ENCODE peak calls at places on chromosomes 3 and 15, in eight cellular contexts. One of them, this sample, is unnamed.

GRCh38 chr3:120652281-120652680 is 29.8 kb downstream of the HGD start:
- DNase-seq in A549: no peak
- DNase-seq in transverse colon: no peak
- DNase-seq in cardiac fibroblast: no peak
- DNase-seq in WERI-Rb-1: peak; percentile 40
- DNase-seq in neural crest cell: no peak
- DNase-seq in HFFc6: no peak
- DNase-seq in nephron progenitor cell: no peak
- DNase-seq in this sample: no peak

GRCh38 chr3:31828007-31828406 is 153.1 kb downstream of the OSBPL10 start:
- DNase-seq in WERI-Rb-1: no peak
- DNase-seq in cardiac fibroblast: no peak
- DNase-seq in transverse colon: no peak
- DNase-seq in nephron progenitor cell: no peak
- DNase-seq in HFFc6: no peak
- DNase-seq in neural crest cell: no peak
- DNase-seq in A549: no peak
- DNase-seq in this sample: no peak

GRCh38 chr3:72227536-72228070 is 442.7 kb upstream of the PROK2 start:
- DNase-seq in cardiac fibroblast: peak; percentile 70
- DNase-seq in HFFc6: no peak
- DNase-seq in nephron progenitor cell: no peak
- DNase-seq in transverse colon: no peak
- DNase-seq in A549: no peak
- DNase-seq in WERI-Rb-1: no peak
- DNase-seq in neural crest cell: no peak
- DNase-seq in this sample: no peak

GRCh38 chr3:184155644-184156521 is 706 bp downstream of the DVL3 start:
- DNase-seq in cardiac fibroblast: no peak
- DNase-seq in neural crest cell: peak; percentile 33
- DNase-seq in transverse colon: peak; percentile 49
- DNase-seq in HFFc6: peak; percentile 5
- DNase-seq in A549: no peak
- DNase-seq in WERI-Rb-1: peak; percentile 33
- DNase-seq in nephron progenitor cell: peak; percentile 30
- DNase-seq in this sample: no peak

GRCh38 chr15:33699691-33700447 is 268.4 kb upstream of the CHRM5 start:
- DNase-seq in HFFc6: peak; percentile 35
- DNase-seq in transverse colon: no peak
- DNase-seq in WERI-Rb-1: no peak
- DNase-seq in cardiac fibroblast: peak; percentile 30
- DNase-seq in neural crest cell: no peak
- DNase-seq in nephron progenitor cell: no peak
- DNase-seq in A549: no peak
- DNase-seq in this sample: no peak

GRCh38 chr3:29775352-29775751 is 494.5 kb downstream of the RBMS3 start:
- DNase-seq in cardiac fibroblast: peak; percentile 72
- DNase-seq in neural crest cell: no peak
- DNase-seq in WERI-Rb-1: no peak
- DNase-seq in A549: no peak
- DNase-seq in nephron progenitor cell: no peak
- DNase-seq in transverse colon: no peak
- DNase-seq in HFFc6: no peak
- DNase-seq in this sample: no peak

GRCh38 chr15:74242296-74242929 is 6.3 kb downstream of the CCDC33 start:
- DNase-seq in WERI-Rb-1: peak; percentile 87
- DNase-seq in A549: peak; percentile 41
- DNase-seq in HFFc6: peak; percentile 48
- DNase-seq in nephron progenitor cell: no peak
- DNase-seq in transverse colon: no peak
- DNase-seq in cardiac fibroblast: peak; percentile 51
- DNase-seq in neural crest cell: no peak
- DNase-seq in this sample: no peak

GRCh38 chr15:69394556-69395282 is 19.4 kb upstream of the KIF23 start:
- DNase-seq in nephron progenitor cell: peak; percentile 98
- DNase-seq in neural crest cell: peak; percentile 99
- DNase-seq in HFFc6: peak; percentile 50
- DNase-seq in cardiac fibroblast: peak; percentile 81
- DNase-seq in WERI-Rb-1: peak; percentile 91
- DNase-seq in transverse colon: peak; percentile 81
- DNase-seq in A549: peak; percentile 93
- DNase-seq in this sample: peak; percentile 86

GRCh38 chr15:71705151-71705550 is 105.2 kb upstream of the NR2E3 start:
- DNase-seq in transverse colon: no peak
- DNase-seq in WERI-Rb-1: no peak
- DNase-seq in A549: no peak
- DNase-seq in neural crest cell: no peak
- DNase-seq in nephron progenitor cell: no peak
- DNase-seq in cardiac fibroblast: peak; percentile 33
- DNase-seq in HFFc6: peak; percentile 51
- DNase-seq in this sample: no peak

GRCh38 chr15:60781211-60781713 is 302.3 kb upstream of the ICE2 start:
- DNase-seq in neural crest cell: no peak
- DNase-seq in WERI-Rb-1: no peak
- DNase-seq in transverse colon: no peak
- DNase-seq in cardiac fibroblast: no peak
- DNase-seq in nephron progenitor cell: peak; percentile 63
- DNase-seq in A549: no peak
- DNase-seq in HFFc6: no peak
- DNase-seq in this sample: no peak

GRCh38 chr3:20811631-20812030 is 625.6 kb upstream of the SGO1 start:
- DNase-seq in nephron progenitor cell: no peak
- DNase-seq in WERI-Rb-1: no peak
- DNase-seq in A549: no peak
- DNase-seq in neural crest cell: no peak
- DNase-seq in HFFc6: no peak
- DNase-seq in cardiac fibroblast: no peak
- DNase-seq in transverse colon: no peak
- DNase-seq in this sample: no peak

GRCh38 chr15:28923726-28924280 is 38.0 kb downstream of the APBA2 start:
- DNase-seq in neural crest cell: no peak
- DNase-seq in HFFc6: no peak
- DNase-seq in nephron progenitor cell: no peak
- DNase-seq in transverse colon: no peak
- DNase-seq in WERI-Rb-1: no peak
- DNase-seq in cardiac fibroblast: no peak
- DNase-seq in A549: no peak
- DNase-seq in this sample: no peak

GRCh38 chr15:28921336-28921735 is 35.6 kb downstream of the APBA2 start:
- DNase-seq in WERI-Rb-1: no peak
- DNase-seq in neural crest cell: no peak
- DNase-seq in transverse colon: no peak
- DNase-seq in cardiac fibroblast: no peak
- DNase-seq in A549: no peak
- DNase-seq in nephron progenitor cell: no peak
- DNase-seq in HFFc6: no peak
- DNase-seq in this sample: no peak

GRCh38 chr15:28920781-28921331 is 35.1 kb downstream of the APBA2 start:
- DNase-seq in transverse colon: no peak
- DNase-seq in A549: no peak
- DNase-seq in HFFc6: no peak
- DNase-seq in neural crest cell: no peak
- DNase-seq in nephron progenitor cell: no peak
- DNase-seq in cardiac fibroblast: no peak
- DNase-seq in WERI-Rb-1: no peak
- DNase-seq in this sample: no peak

GRCh38 chr15:28922712-28923012 is 36.9 kb downstream of the APBA2 start:
- DNase-seq in cardiac fibroblast: no peak
- DNase-seq in neural crest cell: no peak
- DNase-seq in transverse colon: no peak
- DNase-seq in WERI-Rb-1: no peak
- DNase-seq in nephron progenitor cell: no peak
- DNase-seq in A549: no peak
- DNase-seq in HFFc6: no peak
- DNase-seq in this sample: no peak

DNA sequence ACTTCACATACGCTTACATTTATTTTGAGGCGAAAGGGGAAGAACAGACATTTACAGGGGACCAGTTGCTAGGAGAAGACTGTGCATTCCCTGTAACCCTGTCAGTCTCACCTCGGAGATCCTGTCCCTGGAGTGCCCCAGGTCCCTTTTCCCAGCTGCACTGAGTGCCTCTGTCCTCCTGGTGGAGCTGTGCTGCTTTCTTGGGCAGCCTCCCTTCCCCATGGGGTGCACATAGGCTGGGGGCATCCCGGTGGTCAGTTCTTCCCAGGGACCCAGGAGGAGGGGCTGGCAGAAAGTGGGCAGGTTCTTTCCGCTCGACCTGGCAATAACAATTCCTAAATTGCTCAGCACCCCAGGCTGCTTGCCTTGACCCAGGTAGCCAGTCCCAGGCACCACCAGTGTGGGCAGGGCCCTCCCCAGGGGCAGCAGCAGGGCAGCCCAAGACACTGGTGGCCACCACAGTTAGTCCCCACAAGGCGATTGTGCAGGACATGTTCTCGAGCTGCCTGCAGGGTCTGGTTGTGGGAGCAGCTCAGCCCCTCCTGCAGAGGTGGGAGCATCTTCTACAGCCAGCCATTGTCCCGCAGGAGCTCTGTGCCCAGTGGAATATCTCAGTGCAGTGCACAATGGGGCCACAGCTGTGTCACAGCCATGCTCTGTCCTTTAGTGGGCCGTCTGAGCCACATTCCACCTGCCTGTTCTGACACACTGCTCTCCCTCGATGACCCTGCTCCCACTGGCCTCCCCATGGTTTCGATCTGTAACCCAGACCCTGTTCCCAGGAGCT is 36.3 kb downstream of the APBA2 start:
- DNase-seq in cardiac fibroblast: no peak
- DNase-seq in neural crest cell: no peak
- DNase-seq in WERI-Rb-1: no peak
- DNase-seq in transverse colon: no peak
- DNase-seq in A549: no peak
- DNase-seq in nephron progenitor cell: no peak
- DNase-seq in HFFc6: no peak
- DNase-seq in this sample: no peak
- TF ChIP-seq CTCF in cardiac fibroblast: no peak
- TF ChIP-seq CTCF in neural crest cell: no peak
- TF ChIP-seq CTCF in WERI-Rb-1: peak; percentile 61
- TF ChIP-seq CTCF in transverse colon: no peak
- TF ChIP-seq CTCF in A549: no peak
- TF ChIP-seq CTCF in nephron progenitor cell: peak; percentile 25
- TF ChIP-seq CTCF in HFFc6: peak; percentile 28
- TF ChIP-seq CTCF in this sample: no peak

DNA sequence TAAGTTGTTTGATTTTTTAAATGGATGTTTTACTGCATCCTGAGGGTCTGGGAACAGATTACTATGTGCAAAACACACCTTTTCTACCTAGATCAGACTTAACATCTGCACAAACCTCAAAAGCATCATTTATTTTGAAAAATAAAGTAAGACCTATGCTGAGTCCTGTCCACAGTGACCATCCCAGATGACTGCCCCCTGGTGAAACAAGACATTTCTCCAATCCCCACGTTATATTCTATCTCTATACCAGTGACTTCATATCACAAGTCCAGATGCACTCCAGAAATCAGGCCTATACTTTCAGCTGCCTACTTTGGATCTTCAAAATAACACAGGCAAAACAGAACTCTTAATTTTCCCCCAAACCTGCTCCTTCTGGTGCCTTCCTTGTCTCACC is 143.2 kb downstream of the P2RY1 start:
- DNase-seq in A549: no peak
- DNase-seq in transverse colon: no peak
- DNase-seq in neural crest cell: no peak
- DNase-seq in WERI-Rb-1: no peak
- DNase-seq in cardiac fibroblast: no peak
- DNase-seq in nephron progenitor cell: no peak
- DNase-seq in HFFc6: no peak
- DNase-seq in this sample: no peak
- TF ChIP-seq CTCF in A549: no peak
- TF ChIP-seq CTCF in transverse colon: no peak
- TF ChIP-seq CTCF in neural crest cell: no peak
- TF ChIP-seq CTCF in WERI-Rb-1: no peak
- TF ChIP-seq CTCF in cardiac fibroblast: no peak
- TF ChIP-seq CTCF in nephron progenitor cell: no peak
- TF ChIP-seq CTCF in HFFc6: no peak
- TF ChIP-seq CTCF in this sample: no peak

GRCh38 chr3:632571-633170 is 436.1 kb downstream of the CHL1 start:
- DNase-seq in WERI-Rb-1: peak; percentile 78
- DNase-seq in transverse colon: peak; percentile 29
- DNase-seq in cardiac fibroblast: peak; percentile 37
- DNase-seq in neural crest cell: peak; percentile 72
- DNase-seq in nephron progenitor cell: peak; percentile 75
- DNase-seq in HFFc6: peak; percentile 4
- DNase-seq in A549: peak; percentile 8
- DNase-seq in this sample: peak; percentile 49
- TF ChIP-seq CTCF in WERI-Rb-1: peak; percentile 63
- TF ChIP-seq CTCF in transverse colon: peak; percentile 19
- TF ChIP-seq CTCF in cardiac fibroblast: peak; percentile 63
- TF ChIP-seq CTCF in neural crest cell: peak; percentile 87
- TF ChIP-seq CTCF in nephron progenitor cell: peak; percentile 86
- TF ChIP-seq CTCF in HFFc6: peak; percentile 74
- TF ChIP-seq CTCF in A549: peak; percentile 53
- TF ChIP-seq CTCF in this sample: peak; percentile 93

DNA sequence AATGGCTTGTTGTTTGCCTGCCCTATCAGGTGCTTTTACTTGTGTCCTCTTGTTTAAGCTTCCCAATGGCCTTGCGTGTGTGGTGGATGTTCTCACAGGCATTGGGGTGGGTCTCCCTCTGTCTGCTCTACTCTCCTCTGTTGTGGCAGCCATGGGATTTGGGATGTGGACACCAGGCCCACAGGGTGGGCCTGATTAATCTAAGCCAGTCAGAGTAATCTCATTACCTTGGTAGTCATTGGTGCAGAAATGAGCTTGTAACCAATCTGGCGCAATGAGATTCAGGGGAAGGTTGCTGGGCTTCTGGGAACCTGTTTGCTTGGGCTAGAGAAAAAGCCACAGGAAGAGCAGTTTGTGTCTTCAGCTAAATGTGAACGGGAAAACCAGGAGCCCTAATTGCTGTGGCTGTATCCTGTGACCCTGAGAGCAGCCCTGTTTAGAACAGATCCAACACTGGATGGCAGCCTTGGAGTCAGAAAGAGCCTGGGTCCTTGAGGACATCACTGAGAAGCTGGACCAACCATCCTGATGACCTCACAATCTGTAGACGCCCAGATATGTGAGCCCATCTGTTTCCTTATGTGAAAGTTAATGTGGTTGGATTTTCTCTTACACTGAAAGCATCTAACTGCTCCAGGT is 157.3 kb upstream of the UBE2E1 start:
- DNase-seq in neural crest cell: no peak
- DNase-seq in nephron progenitor cell: no peak
- DNase-seq in cardiac fibroblast: peak; percentile 49
- DNase-seq in transverse colon: no peak
- DNase-seq in A549: no peak
- DNase-seq in HFFc6: peak; percentile 44
- DNase-seq in WERI-Rb-1: peak; percentile 34
- DNase-seq in this sample: no peak
- TF ChIP-seq CTCF in neural crest cell: no peak
- TF ChIP-seq CTCF in nephron progenitor cell: no peak
- TF ChIP-seq CTCF in cardiac fibroblast: no peak
- TF ChIP-seq CTCF in transverse colon: no peak
- TF ChIP-seq CTCF in A549: peak; percentile 27
- TF ChIP-seq CTCF in HFFc6: peak; percentile 36
- TF ChIP-seq CTCF in WERI-Rb-1: peak; percentile 18
- TF ChIP-seq CTCF in this sample: no peak